ENCODE peak calls at places on chromosomes 5 and 9, in nine cellular contexts. O is CD4-positive, alpha-beta memory T cell; F is psoas muscle; X is neural progenitor cell; W is body of pancreas; T is pancreas; R is adrenal gland; B is keratinocyte; I is CD8-positive, alpha-beta T cell. D is an unnamed sample.

GRCh38 chr5:68289576-68289975 is 74.0 kb downstream of the PIK3R1 start:
- DNase-seq in O (no peak), F (no peak), X (no peak), W (no peak), T (no peak), R (no peak), B (no peak), I (no peak), D (no peak)

GRCh38 chr9:129938291-129938979 is 103.2 kb downstream of the USP20 start:
- DNase-seq in O (no peak), F (no peak), X (no peak), W (no peak), T (no peak), R (no peak), B (no peak), I (no peak), D (no peak)

GRCh38 chr9:123457586-123457985 is 101.6 kb downstream of the CRB2 start:
- DNase-seq in O (no peak), F (no peak), X (peak), W (no peak), T (no peak), R (no peak), B (no peak), I (no peak), D (no peak)

GRCh38 chr5:135064235-135064570 is 30.2 kb upstream of the PITX1 start:
- DNase-seq in O (no peak), F (peak), X (no peak), W (no peak), T (no peak), R (no peak), B (no peak), I (no peak), D (no peak)

GRCh38 chr5:148808864-148809642 is 17.4 kb upstream of the ADRB2 start:
- DNase-seq in O (peak), F (peak), X (no peak), W (no peak), T (no peak), R (no peak), B (no peak), I (peak), D (no peak)

GRCh38 chr9:33129251-33129885 is 37.8 kb downstream of the B4GALT1 start:
- DNase-seq in O (no peak), F (no peak), X (no peak), W (no peak), T (no peak), R (peak), B (no peak), I (no peak), D (no peak)

GRCh38 chr5:6745706-6746217 is 32.5 kb downstream of the TENT4A start:
- DNase-seq in O (peak), F (no peak), X (peak), W (no peak), T (no peak), R (no peak), B (no peak), I (no peak), D (no peak)

GRCh38 chr5:114185274-114185673 is 176.6 kb upstream of the KCNN2 start:
- DNase-seq in O (no peak), F (peak), X (no peak), W (no peak), T (no peak), R (no peak), B (peak), I (no peak), D (no peak)

GRCh38 chr5:16889203-16889971 is 46.7 kb downstream of the MYO10 start:
- DNase-seq in O (no peak), F (no peak), X (peak), W (no peak), T (no peak), R (no peak), B (no peak), I (no peak), D (no peak)

GRCh38 chr5:124289122-124289521 is 457.3 kb downstream of the ZNF608 start:
- DNase-seq in O (no peak), F (no peak), X (no peak), W (peak), T (peak), R (no peak), B (no peak), I (no peak), D (no peak)

GRCh38 chr5:40150896-40151295 is 528.8 kb upstream of the PTGER4 start:
- DNase-seq in O (no peak), F (no peak), X (no peak), W (no peak), T (no peak), R (no peak), B (no peak), I (no peak), D (no peak)

GRCh38 chr9:130421802-130422276 is 22.9 kb upstream of the ASS1 start:
- DNase-seq in O (no peak), F (no peak), X (peak), W (no peak), T (no peak), R (no peak), B (no peak), I (no peak), D (no peak)

GRCh38 chr9:136311433-136312375 is 7.8 kb upstream of the CCDC187 start:
- DNase-seq in O (no peak), F (no peak), X (no peak), W (no peak), T (no peak), R (no peak), B (no peak), I (no peak), D (no peak)

GRCh38 chr5:169081008-169081724 is 219.8 kb downstream of the SLIT3 start:
- DNase-seq in O (no peak), F (no peak), X (no peak), W (no peak), T (no peak), R (peak), B (no peak), I (no peak), D (no peak)

GRCh38 chr5:177500685-177501522 is 3.5 kb upstream of the PDLIM7 start:
- DNase-seq in O (peak), F (peak), X (peak), W (peak), T (peak), R (peak), B (no peak), I (peak), D (peak)

GRCh38 chr5:168992687-168993086 is 308.3 kb downstream of the SLIT3 start:
- DNase-seq in O (no peak), F (no peak), X (peak), W (no peak), T (no peak), R (no peak), B (no peak), I (no peak), D (no peak)

GRCh38 chr5:139295692-139296091 is 2.2 kb downstream of the MATR3 start:
- DNase-seq in O (no peak), F (no peak), X (peak), W (no peak), T (no peak), R (no peak), B (no peak), I (no peak), D (no peak)

GRCh38 chr9:21709464-21710058 is 92.9 kb upstream of the MTAP start:
- DNase-seq in O (peak), F (no peak), X (peak), W (peak), T (no peak), R (peak), B (peak), I (peak), D (peak)

GRCh38 chr9:114989600-114990410 is 59.4 kb upstream of the TNFSF8 start:
- DNase-seq in O (peak), F (no peak), X (no peak), W (no peak), T (no peak), R (no peak), B (no peak), I (no peak), D (no peak)

GRCh38 chr5:119313876-119314605 is 41.8 kb upstream of the TNFAIP8 start:
- DNase-seq in O (no peak), F (no peak), X (peak), W (no peak), T (no peak), R (no peak), B (no peak), I (no peak), D (no peak)

GRCh38 chr5:93794954-93795353 is 53.6 kb upstream of the POU5F2 start:
- DNase-seq in O (no peak), F (no peak), X (no peak), W (no peak), T (no peak), R (no peak), B (no peak), I (no peak), D (no peak)

GRCh38 chr5:53558966-53559365 is 1.5 kb upstream of the NDUFS4 start:
- DNase-seq in O (no peak), F (no peak), X (no peak), W (no peak), T (no peak), R (no peak), B (no peak), I (no peak), D (no peak)

GRCh38 chr9:89305868-89306267 is 5.1 kb upstream of the CKS2 start:
- DNase-seq in O (no peak), F (no peak), X (no peak), W (no peak), T (no peak), R (no peak), B (no peak), I (no peak), D (no peak)

GRCh38 chr9:89778100-89779085 is 173.6 kb downstream of the GADD45G start:
- DNase-seq in O (no peak), F (peak), X (no peak), W (no peak), T (no peak), R (no peak), B (no peak), I (no peak), D (no peak)

GRCh38 chr5:53123702-53124101 is 14.1 kb upstream of the MOCS2 start:
- DNase-seq in O (no peak), F (no peak), X (no peak), W (no peak), T (no peak), R (no peak), B (no peak), I (no peak), D (no peak)

GRCh38 chr9:73549991-73550390 is 398.3 kb downstream of the ANXA1 start:
- DNase-seq in O (no peak), F (no peak), X (no peak), W (no peak), T (no peak), R (no peak), B (no peak), I (no peak), D (no peak)

GRCh38 chr5:112004867-112005532 is 248.0 kb upstream of the NREP start:
- DNase-seq in O (no peak), F (no peak), X (no peak), W (no peak), T (no peak), R (no peak), B (peak), I (no peak), D (no peak)

GRCh38 chr5:7418276-7418675 is 22.3 kb downstream of the ADCY2 start:
- DNase-seq in O (no peak), F (peak), X (no peak), W (no peak), T (no peak), R (no peak), B (no peak), I (no peak), D (no peak)

GRCh38 chr5:153276151-153276550 is 214.3 kb upstream of the GRIA1 start:
- DNase-seq in O (no peak), F (no peak), X (peak), W (peak), T (no peak), R (no peak), B (no peak), I (no peak), D (no peak)

GRCh38 chr9:128245293-128246151 is 30.3 kb downstream of the GOLGA2 start:
- DNase-seq in O (no peak), F (peak), X (no peak), W (no peak), T (no peak), R (peak), B (no peak), I (no peak), D (no peak)

GRCh38 chr5:40399349-40399748 is 280.4 kb upstream of the PTGER4 start:
- DNase-seq in O (no peak), F (no peak), X (no peak), W (no peak), T (no peak), R (no peak), B (no peak), I (no peak), D (no peak)

GRCh38 chr5:43428034-43428712 is 16.0 kb upstream of the CCL28 start:
- DNase-seq in O (no peak), F (no peak), X (no peak), W (no peak), T (no peak), R (no peak), B (no peak), I (no peak), D (no peak)

GRCh38 chr9:129102791-129103594 is 7.6 kb downstream of the CRAT start:
- DNase-seq in O (no peak), F (peak), X (peak), W (peak), T (peak), R (no peak), B (no peak), I (no peak), D (no peak)

GRCh38 chr5:55415071-55415470 is 107.3 kb downstream of the MTREX start:
- DNase-seq in O (no peak), F (no peak), X (no peak), W (no peak), T (no peak), R (no peak), B (no peak), I (no peak), D (no peak)

GRCh38 chr9:133490201-133490681 is 11.3 kb upstream of the SLC2A6 start:
- DNase-seq in O (no peak), F (no peak), X (no peak), W (no peak), T (peak), R (no peak), B (no peak), I (no peak), D (no peak)

GRCh38 chr9:29021632-29022031 is 1448.4 kb upstream of the C9orf72 start:
- DNase-seq in O (no peak), F (no peak), X (no peak), W (no peak), T (no peak), R (no peak), B (no peak), I (no peak), D (no peak)

GRCh38 chr5:53319306-53319705 is 161.1 kb upstream of the FST start:
- DNase-seq in O (no peak), F (no peak), X (no peak), W (no peak), T (no peak), R (no peak), B (peak), I (no peak), D (peak)

GRCh38 chr5:6482735-6483134 is 34.1 kb downstream of the UBE2QL1 start:
- DNase-seq in O (no peak), F (no peak), X (no peak), W (no peak), T (no peak), R (no peak), B (no peak), I (no peak), D (no peak)

GRCh38 chr5:102069974-102070373 is 226.1 kb downstream of the SLCO4C1 start:
- DNase-seq in O (no peak), F (no peak), X (no peak), W (no peak), T (no peak), R (no peak), B (no peak), I (no peak), D (no peak)

GRCh38 chr9:13278368-13279246 is 885 bp downstream of the MPDZ start:
- DNase-seq in O (no peak), F (peak), X (peak), W (peak), T (peak), R (peak), B (no peak), I (no peak), D (peak)
- H3K27ac ChIP-seq in O (no peak), F (peak), X (peak), W (peak), T (peak), R (peak), B (no peak), I (no peak), D (peak)

GRCh38 chr5:80077317-80077716 is 42.2 kb downstream of the THBS4 start:
- DNase-seq in O (no peak), F (no peak), X (no peak), W (no peak), T (no peak), R (no peak), B (no peak), I (no peak), D (no peak)

GRCh38 chr5:80078921-80079320 is 43.8 kb downstream of the THBS4 start:
- DNase-seq in O (no peak), F (no peak), X (no peak), W (no peak), T (no peak), R (peak), B (no peak), I (no peak), D (no peak)

GRCh38 chr5:80082221-80082620 is 47.1 kb downstream of the THBS4 start:
- DNase-seq in O (no peak), F (no peak), X (no peak), W (no peak), T (no peak), R (peak), B (no peak), I (no peak), D (no peak)

GRCh38 chr5:80083115-80083890 is 48.2 kb downstream of the THBS4 start:
- DNase-seq in O (peak), F (no peak), X (peak), W (peak), T (no peak), R (peak), B (peak), I (peak), D (no peak)

DNA sequence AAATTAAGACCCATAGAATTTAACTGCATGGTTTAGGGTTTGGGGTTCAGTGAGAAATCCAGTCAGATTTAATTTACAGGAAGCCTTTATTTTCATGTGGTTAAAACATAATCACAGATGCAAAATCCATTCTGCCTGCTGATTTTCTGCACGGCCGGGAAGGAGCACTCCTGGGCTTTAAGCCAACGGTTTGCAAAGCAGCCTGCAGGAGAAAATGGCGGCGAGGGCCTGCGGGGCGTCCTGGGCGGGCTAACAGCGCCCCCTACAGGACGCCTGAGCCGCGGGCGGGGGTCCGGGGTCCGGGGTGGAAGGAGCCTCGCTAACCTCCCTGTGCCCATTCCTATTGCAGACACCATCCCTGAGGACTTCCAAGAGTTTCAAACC is 47.6 kb downstream of the THBS4 start:
- DNase-seq in O (peak), F (peak), X (peak), W (peak), T (peak), R (peak), B (no peak), I (peak), D (peak)
- H3K27ac ChIP-seq in O (no peak), F (peak), X (no peak), W (no peak), T (no peak), R (peak), B (no peak), I (no peak), D (peak)

DNA sequence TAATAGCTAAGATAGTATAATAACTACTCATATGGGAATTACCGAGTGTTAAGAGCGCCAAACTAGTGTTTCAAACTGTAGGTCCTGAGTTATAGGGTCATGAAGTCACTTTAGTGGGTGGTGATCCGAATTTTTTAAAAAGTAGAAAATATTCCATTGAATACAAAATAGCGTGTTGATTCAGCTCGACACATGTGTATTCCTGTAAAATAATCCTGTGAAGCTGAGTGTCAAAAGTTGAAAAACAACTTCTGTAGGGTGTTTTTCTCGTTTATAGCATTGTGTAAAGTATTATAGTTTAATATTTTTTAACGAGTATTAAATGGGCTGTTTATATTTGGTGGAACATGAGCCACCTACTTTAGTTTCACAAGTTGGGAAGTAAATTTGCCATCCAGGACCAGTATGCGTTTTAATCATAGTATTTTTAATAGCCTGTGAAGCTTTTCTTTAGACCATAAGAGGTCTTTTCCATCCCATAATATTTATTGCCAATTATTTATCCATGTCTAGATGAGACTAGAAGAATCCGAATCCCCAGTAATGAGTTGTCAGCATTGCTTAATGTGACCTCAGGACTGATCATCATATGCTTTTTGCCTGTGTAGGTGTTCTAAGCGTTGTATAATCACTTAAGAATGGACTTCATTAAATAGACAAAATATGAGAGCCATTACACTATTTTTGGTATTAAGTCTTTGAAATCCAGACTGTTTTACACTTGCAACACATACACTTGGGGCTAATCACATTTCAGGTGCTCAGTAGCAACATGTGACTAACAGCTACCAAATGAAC is 84.1 kb downstream of the PTPDC1 start:
- DNase-seq in O (no peak), F (no peak), X (no peak), W (no peak), T (no peak), R (no peak), B (no peak), I (no peak), D (no peak)
- H3K27ac ChIP-seq in O (peak), F (peak), X (no peak), W (peak), T (no peak), R (peak), B (peak), I (no peak), D (peak)

GRCh38 chr9:99051851-99052250 is 53.1 kb upstream of the TGFBR1 start:
- DNase-seq in O (no peak), F (no peak), X (no peak), W (no peak), T (no peak), R (no peak), B (no peak), I (no peak), D (no peak)

GRCh38 chr9:99050292-99050911 is 54.5 kb upstream of the TGFBR1 start:
- DNase-seq in O (no peak), F (no peak), X (no peak), W (no peak), T (no peak), R (no peak), B (no peak), I (no peak), D (no peak)

GRCh38 chr9:99050924-99051323 is 54.0 kb upstream of the TGFBR1 start:
- DNase-seq in O (no peak), F (no peak), X (no peak), W (no peak), T (no peak), R (no peak), B (no peak), I (no peak), D (no peak)

GRCh38 chr9:99049641-99050040 is 55.3 kb upstream of the TGFBR1 start:
- DNase-seq in O (no peak), F (no peak), X (no peak), W (no peak), T (no peak), R (no peak), B (no peak), I (no peak), D (no peak)

GRCh38 chr9:99051353-99051752 is 53.6 kb upstream of the TGFBR1 start:
- DNase-seq in O (no peak), F (no peak), X (no peak), W (no peak), T (no peak), R (no peak), B (no peak), I (no peak), D (no peak)
- H3K27ac ChIP-seq in O (no peak), F (no peak), X (no peak), W (no peak), T (no peak), R (no peak), B (no peak), I (no peak), D (no peak)

DNA sequence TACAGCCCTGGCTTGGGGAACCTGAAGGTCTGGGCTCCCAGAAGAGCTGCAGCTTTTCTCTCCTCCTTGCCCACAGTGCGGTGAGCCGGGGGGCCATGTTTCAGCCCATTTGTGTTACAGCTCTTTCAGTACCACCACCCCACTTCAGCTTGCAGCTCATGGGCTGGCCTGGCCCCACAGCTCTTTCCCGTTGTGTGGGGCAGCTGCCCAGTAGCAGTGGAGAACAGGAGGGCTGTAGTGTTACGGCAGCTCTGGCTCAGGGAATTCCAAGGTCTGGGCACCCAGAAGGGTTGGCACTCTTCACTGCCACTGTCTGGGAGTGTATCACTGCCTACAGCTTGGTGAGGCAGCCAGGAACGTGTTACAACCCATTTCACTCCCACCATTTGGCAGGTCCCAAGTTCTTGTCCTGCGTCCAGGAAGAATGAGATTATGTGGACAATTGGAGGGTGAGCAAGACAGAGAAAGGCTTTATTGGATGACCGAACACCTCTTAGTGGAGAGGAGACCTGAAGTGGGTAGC is 390.5 kb downstream of the KDM4C start:
- DNase-seq in O (no peak), F (no peak), X (no peak), W (no peak), T (no peak), R (no peak), B (no peak), I (no peak), D (no peak)
- H3K27ac ChIP-seq in O (no peak), F (peak), X (no peak), W (no peak), T (no peak), R (no peak), B (no peak), I (no peak), D (no peak)

D was measured in breast epithelium.